ENCODE peak calls at places on chromosomes 2 and 18, in seven cellular contexts. N, J, Z, K, G, C and U are unnamed samples. For H3K4me1, the result is how much of the 10 kb centered on the place peaks cover.

GRCh38 chr2:176398783-176399182 is 129.5 kb downstream of the MTX2 start:
- DNase-seq in N (no peak), J (no peak), Z (no peak), K (no peak), G (no peak), C (no peak), U (no peak)

GRCh38 chr2:16626497-16626896 is 39.1 kb downstream of the CYRIA start:
- DNase-seq in N (peak), J (no peak), Z (no peak), K (no peak), G (no peak), C (peak), U (peak)

GRCh38 chr2:70443078-70443465 is 110.6 kb downstream of the TGFA start:
- DNase-seq in N (no peak), J (no peak), Z (no peak), K (no peak), G (no peak), C (no peak), U (peak)

GRCh38 chr2:37827911-37828411 is 97.1 kb upstream of the RMDN2 start:
- DNase-seq in N (no peak), J (no peak), Z (no peak), K (no peak), G (no peak), C (no peak), U (no peak)

GRCh38 chr18:60549338-60549960 is 176.9 kb upstream of the MC4R start:
- DNase-seq in N (no peak), J (peak), Z (peak), K (peak), G (peak), C (peak), U (no peak)

GRCh38 chr2:189751080-189751658 is 11.4 kb downstream of the OSGEPL1 start:
- DNase-seq in N (peak), J (peak), Z (peak), K (peak), G (peak), C (peak), U (no peak)

GRCh38 chr2:181552808-181553207 is 95.6 kb downstream of the ITGA4 start:
- DNase-seq in N (no peak), J (no peak), Z (no peak), K (peak), G (no peak), C (no peak), U (no peak)

GRCh38 chr2:46981662-46982351 is 66.2 kb upstream of the MCFD2 start:
- DNase-seq in N (no peak), J (no peak), Z (no peak), K (no peak), G (peak), C (no peak), U (no peak)

GRCh38 chr2:172845008-172845670 is 109.5 kb downstream of the RAPGEF4 start:
- DNase-seq in N (no peak), J (no peak), Z (no peak), K (no peak), G (no peak), C (no peak), U (no peak)

GRCh38 chr18:6521804-6522418 is 107.2 kb upstream of the L3MBTL4 start:
- DNase-seq in N (no peak), J (peak), Z (no peak), K (no peak), G (peak), C (peak), U (no peak)

GRCh38 chr2:133389569-133389968 is 178.7 kb downstream of the NCKAP5 start:
- DNase-seq in N (no peak), J (no peak), Z (no peak), K (no peak), G (no peak), C (no peak), U (no peak)

GRCh38 chr2:223528036-223528435 is 74.1 kb downstream of the SCG2 start:
- DNase-seq in N (no peak), J (no peak), Z (no peak), K (no peak), G (no peak), C (no peak), U (no peak)

GRCh38 chr2:108833219-108833618 is 46.6 kb downstream of the CCDC138 start:
- DNase-seq in N (no peak), J (peak), Z (no peak), K (no peak), G (no peak), C (no peak), U (no peak)

GRCh38 chr2:17416891-17417391 is 101.3 kb downstream of the RAD51AP2 start:
- DNase-seq in N (no peak), J (no peak), Z (no peak), K (no peak), G (no peak), C (no peak), U (no peak)

GRCh38 chr2:949384-949893 is 1.2 kb upstream of the SNTG2 start:
- DNase-seq in N (no peak), J (peak), Z (no peak), K (no peak), G (no peak), C (peak), U (no peak)

DNA sequence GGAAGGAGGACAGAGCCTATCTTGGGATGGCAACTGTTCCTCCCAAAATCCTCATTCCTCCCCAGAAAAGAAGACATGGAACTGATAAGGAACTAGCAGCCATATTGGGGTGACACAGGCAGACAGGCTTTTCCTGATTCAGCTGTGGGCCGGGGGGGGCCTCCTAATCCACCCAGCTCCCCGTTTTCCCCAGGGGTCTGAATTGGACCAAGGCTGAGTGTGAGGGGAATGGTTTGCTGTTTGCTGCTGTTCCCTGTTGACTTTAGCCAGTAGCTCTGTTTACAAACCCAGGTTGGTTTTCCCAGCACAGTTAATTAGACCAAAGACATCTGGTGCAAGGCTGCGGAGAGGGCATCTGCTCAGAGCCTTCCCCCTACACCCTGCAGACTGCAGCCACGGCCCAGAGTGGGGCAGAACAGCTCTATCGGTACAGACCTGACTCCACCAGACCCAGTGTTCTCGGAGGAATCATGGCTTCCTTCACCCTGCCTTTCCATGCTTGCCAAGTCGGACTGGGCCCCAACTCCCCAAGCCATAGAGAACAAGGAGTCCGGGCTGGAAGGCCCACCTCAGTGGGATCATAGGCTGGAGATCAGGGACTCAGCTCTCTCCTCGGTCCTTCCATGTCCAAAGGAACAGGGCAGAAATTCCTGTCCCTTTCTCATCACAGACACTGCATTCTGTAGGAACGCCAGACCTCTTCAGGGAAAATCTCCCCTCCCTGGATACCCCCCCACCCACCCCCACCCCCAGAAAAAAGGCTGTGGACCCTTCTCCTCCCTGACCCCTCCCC is 1.7 kb upstream of the PKDCC start:
- DNase-seq in N (no peak), J (no peak), Z (peak), K (no peak), G (no peak), C (no peak), U (no peak)
- H3K4me1 ChIP-seq in N (under half), J (under half), Z (under half), K (under half), G (under half), C (under half), U (under half)

GRCh38 chr2:200790185-200790584 is 21.5 kb upstream of the BZW1 start:
- DNase-seq in N (no peak), J (peak), Z (no peak), K (no peak), G (no peak), C (no peak), U (no peak)

GRCh38 chr2:200788129-200788718 is 23.5 kb upstream of the BZW1 start:
- DNase-seq in N (no peak), J (no peak), Z (no peak), K (no peak), G (no peak), C (no peak), U (no peak)

GRCh38 chr2:200786423-200786822 is 25.3 kb upstream of the BZW1 start:
- DNase-seq in N (no peak), J (no peak), Z (no peak), K (no peak), G (no peak), C (no peak), U (no peak)

GRCh38 chr2:200786826-200787225 is 24.9 kb upstream of the BZW1 start:
- DNase-seq in N (no peak), J (no peak), Z (no peak), K (peak), G (no peak), C (no peak), U (no peak)

DNA sequence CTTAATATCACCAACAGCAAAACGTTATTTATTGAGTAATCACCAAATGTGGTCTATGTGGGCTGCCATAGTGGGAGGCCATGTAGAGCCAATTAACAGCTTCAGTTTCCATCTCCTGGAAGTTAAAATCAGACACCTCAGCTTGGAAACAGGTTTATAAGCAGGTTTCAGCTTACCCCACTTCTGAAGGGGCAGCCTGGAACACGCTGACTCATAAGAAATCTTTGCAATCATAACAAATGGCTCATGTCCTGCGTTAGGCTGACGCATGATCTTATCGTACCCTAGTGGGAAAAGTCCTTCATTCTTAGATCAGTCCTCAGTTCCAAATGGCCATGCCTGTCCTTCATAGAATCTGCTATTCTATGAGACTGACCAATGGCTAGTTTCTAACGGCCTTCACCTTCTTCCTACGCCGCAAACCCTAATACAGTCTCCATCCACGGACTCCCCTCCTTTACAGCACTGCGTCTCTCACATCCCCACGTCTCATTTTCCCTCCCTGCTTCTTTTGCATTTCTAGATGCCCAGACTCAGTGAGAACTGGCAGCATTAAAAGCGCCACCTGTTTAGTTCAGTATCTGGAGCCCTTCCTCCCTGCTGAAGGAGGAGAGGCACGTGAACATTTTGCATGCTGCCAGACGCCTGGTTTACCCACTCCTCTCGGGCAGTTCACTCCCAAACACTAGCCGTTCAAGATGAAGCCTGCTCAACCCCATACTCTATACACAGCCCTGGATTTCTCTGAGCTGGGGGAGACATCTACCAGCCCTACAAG is 24.2 kb upstream of the BZW1 start:
- DNase-seq in N (no peak), J (no peak), Z (no peak), K (no peak), G (no peak), C (no peak), U (no peak)
- H3K27ac ChIP-seq in N (no peak), J (no peak), Z (peak), K (peak), G (no peak), C (peak), U (peak)

GRCh38 chr18:908631-909621 is 4.3 kb downstream of the ADCYAP1 start:
- DNase-seq in N (no peak), J (peak), Z (peak), K (no peak), G (no peak), C (no peak), U (no peak)
- H3K4me3 ChIP-seq in N (no peak), J (peak), Z (peak), K (no peak), G (no peak), C (peak), U (no peak)

GRCh38 chr2:230600881-230601280 is 111.8 kb upstream of the CAB39 start:
- DNase-seq in N (no peak), J (no peak), Z (no peak), K (no peak), G (no peak), C (no peak), U (no peak)
- H3K4me1 ChIP-seq in N (under half), J (under half), Z (under half), K (under half), G (under half), C (under half), U (under half)

DNA sequence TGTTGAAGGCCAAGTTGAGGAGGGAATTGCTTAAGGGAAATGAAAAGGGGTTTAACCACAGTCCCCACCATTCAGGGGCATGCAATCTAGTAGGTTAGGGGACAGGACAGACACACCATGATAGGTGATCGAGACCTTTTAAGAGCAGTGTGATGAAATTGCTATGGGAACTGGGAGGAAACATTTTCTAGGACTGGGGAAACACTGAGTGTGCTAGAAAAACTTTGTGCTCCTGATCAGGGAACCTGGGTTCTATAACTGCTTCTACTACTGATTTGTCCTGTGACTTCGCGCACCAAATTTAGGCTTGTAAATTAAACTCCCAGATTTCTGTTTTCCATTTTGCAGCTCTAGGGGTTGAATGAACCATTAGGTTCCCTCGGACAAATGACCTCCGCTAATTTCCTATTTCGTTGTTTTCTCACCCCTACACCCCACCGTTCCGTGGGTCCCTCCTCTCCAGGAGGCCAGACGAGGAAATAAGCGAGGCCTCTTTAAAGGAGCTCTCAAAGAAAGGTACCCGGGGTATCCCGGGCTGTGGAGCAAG is 371 bp upstream of the LCLAT1 start:
- DNase-seq in N (no peak), J (peak), Z (peak), K (no peak), G (no peak), C (no peak), U (no peak)
- H3K27ac ChIP-seq in N (peak), J (no peak), Z (peak), K (peak), G (peak), C (peak), U (peak)

GRCh38 chr18:34494359-34494696 is 215.8 kb upstream of the DTNA start:
- DNase-seq in N (no peak), J (peak), Z (no peak), K (no peak), G (no peak), C (no peak), U (no peak)

GRCh38 chr18:34493099-34493544 is 217.0 kb upstream of the DTNA start:
- DNase-seq in N (peak), J (peak), Z (peak), K (no peak), G (no peak), C (peak), U (peak)

GRCh38 chr18:34493566-34494358 is 216.3 kb upstream of the DTNA start:
- DNase-seq in N (no peak), J (peak), Z (peak), K (no peak), G (no peak), C (no peak), U (no peak)

GRCh38 chr18:34492652-34493051 is 217.4 kb upstream of the DTNA start:
- DNase-seq in N (no peak), J (peak), Z (peak), K (no peak), G (no peak), C (no peak), U (no peak)

GRCh38 chr18:34495434-34495833 is 214.7 kb upstream of the DTNA start:
- DNase-seq in N (no peak), J (no peak), Z (no peak), K (no peak), G (no peak), C (no peak), U (no peak)
- H3K4me3 ChIP-seq in N (no peak), J (no peak), Z (no peak), K (no peak), G (no peak), C (no peak), U (no peak)

DNA sequence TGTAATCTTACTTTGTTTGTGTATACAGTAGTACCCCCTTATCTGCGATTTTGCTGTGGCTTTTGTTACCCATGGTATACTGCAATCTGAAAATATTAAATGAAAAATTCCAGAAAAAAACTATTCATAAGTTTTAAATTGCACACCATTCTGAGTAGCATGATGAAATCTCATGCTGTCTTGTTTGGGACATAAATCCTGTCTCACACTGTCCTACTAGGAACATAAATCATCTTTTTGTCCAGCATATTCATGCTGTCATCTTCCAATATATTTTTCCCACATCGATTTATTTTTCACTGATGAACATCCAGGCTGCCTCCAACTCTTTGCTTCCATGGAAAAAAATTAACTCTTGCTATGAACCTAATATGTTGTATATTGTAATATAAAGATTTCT is 114.5 kb upstream of the MYO3B start:
- DNase-seq in N (no peak), J (no peak), Z (no peak), K (no peak), G (no peak), C (no peak), U (no peak)
- H3K4me1 ChIP-seq in N (under half), J (under half), Z (under half), K (under half), G (under half), C (under half), U (under half)

GRCh38 chr2:11187733-11188132 is 32.5 kb downstream of the SLC66A3 start:
- DNase-seq in N (no peak), J (no peak), Z (no peak), K (no peak), G (no peak), C (no peak), U (no peak)
- H3K27ac ChIP-seq in N (no peak), J (no peak), Z (no peak), K (no peak), G (no peak), C (no peak), U (no peak)